ENCODE peak calls at places on chromosome 21, in nine cellular contexts. I, L, A, D, X, H, C, E and S are unnamed samples.

GRCh38 chr21:35540950-35541632 is 492.0 kb upstream of the RUNX1 start:
- DNase-seq in E (no peak), L (no peak), I (no peak), H (no peak), X (no peak), A (no peak), D (no peak), C (no peak), S (no peak)

GRCh38 chr21:28018741-28019669 is 973.7 kb downstream of the LTN1 start:
- DNase-seq in E (peak; percentile 55), I (no peak), D (peak; percentile 9), X (peak; percentile 14), A (no peak), C (no peak), L (no peak), H (no peak), S (no peak)

GRCh38 chr21:41951876-41952567 is 1.8 kb downstream of the C2CD2 start:
- DNase-seq in D (peak; percentile 70), C (no peak), I (no peak), E (no peak), X (no peak), L (no peak), A (no peak), H (no peak), S (no peak)

GRCh38 chr21:44325386-44326271 is 13.6 kb downstream of the CFAP410 start:
- DNase-seq in A (no peak), D (no peak), L (no peak), I (no peak), H (no peak), C (no peak), E (no peak), X (no peak), S (no peak)

GRCh38 chr21:25283720-25284119 is 323.6 kb downstream of the MRPL39 start:
- DNase-seq in H (no peak), X (no peak), E (peak; percentile 62), L (no peak), D (peak; percentile 51), A (no peak), C (no peak), I (no peak), S (peak; percentile 1)

GRCh38 chr21:41877901-41878830 is 978 bp downstream of the PRDM15 start:
- DNase-seq in X (peak; percentile 77), D (peak; percentile 95), A (no peak), I (peak; percentile 44), E (peak; percentile 44), H (no peak), L (peak; percentile 21), C (peak; percentile 61), S (peak; percentile 23)

GRCh38 chr21:16590186-16590585 is 860.4 kb downstream of the USP25 start:
- DNase-seq in X (no peak), D (no peak), A (no peak), H (no peak), E (no peak), I (no peak), L (no peak), C (no peak), S (no peak)

GRCh38 chr21:27837933-27838332 is 871.0 kb upstream of the ADAMTS5 start:
- DNase-seq in I (peak; percentile 22), X (no peak), C (no peak), L (no peak), E (no peak), D (no peak), A (no peak), H (no peak), S (no peak)

DNA sequence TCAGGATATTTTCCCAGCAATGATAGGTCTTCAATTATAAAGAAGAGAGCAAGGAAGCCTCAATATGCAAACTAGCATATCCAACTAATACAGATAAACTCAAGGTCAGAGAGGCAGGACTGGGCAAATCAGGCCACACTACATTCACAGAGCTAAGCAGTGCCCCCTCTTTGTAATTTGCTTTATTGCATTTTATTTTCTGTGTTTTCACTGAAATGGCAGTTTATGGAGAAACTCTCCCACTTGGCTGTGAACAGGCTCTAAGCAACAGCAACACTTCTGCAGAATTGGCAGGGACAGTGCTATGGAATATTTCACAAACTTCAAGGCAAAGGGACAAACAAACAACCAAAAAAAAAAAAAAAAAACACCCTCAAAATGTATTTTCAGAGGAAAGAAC is 93.4 kb upstream of the SOD1 start:
- DNase-seq in A (no peak), X (no peak), H (no peak), I (no peak), E (peak; percentile 38), D (no peak), C (no peak), L (no peak), S (no peak)
- TF ChIP-seq CTCF in A (no peak), X (no peak), H (peak; percentile 35), I (no peak), E (peak; percentile 41), D (peak; percentile 16), C (no peak), L (no peak), S (no peak)

GRCh38 chr21:46546799-46547198 is 58.1 kb downstream of the S100B start:
- DNase-seq in H (no peak), X (no peak), C (no peak), A (no peak), L (no peak), D (no peak), E (no peak), I (no peak), S (no peak)
- H3K36me3 ChIP-seq in H (peaks cover 21% of the 10 kb centered on the region), X (peaks cover 7% of the 10 kb centered on the region), C (peaks cover 37% of the 10 kb centered on the region), A (peaks cover 31% of the 10 kb centered on the region), L (peaks cover 20% of the 10 kb centered on the region), D (peaks cover 71% of the 10 kb centered on the region), E (peaks cover 25% of the 10 kb centered on the region), I (peaks cover 94% of the 10 kb centered on the region), S (peaks cover 24% of the 10 kb centered on the region)

GRCh38 chr21:33067457-33067856 is 2.5 kb upstream of the OLIG1 start:
- DNase-seq in X (no peak), I (no peak), E (no peak), C (no peak), D (no peak), H (no peak), A (no peak), L (no peak), S (no peak)

GRCh38 chr21:33069645-33069993 is 322 bp upstream of the OLIG1 start:
- DNase-seq in H (no peak), D (no peak), L (no peak), X (no peak), C (no peak), A (no peak), I (no peak), E (no peak), S (no peak)

GRCh38 chr21:33064623-33064996 is 5.3 kb upstream of the OLIG1 start:
- DNase-seq in D (no peak), X (no peak), L (no peak), I (no peak), H (no peak), E (no peak), C (no peak), A (no peak), S (no peak)

GRCh38 chr21:33069243-33069642 is 698 bp upstream of the OLIG1 start:
- DNase-seq in E (no peak), H (no peak), X (no peak), I (no peak), A (no peak), C (no peak), D (no peak), L (no peak), S (no peak)

GRCh38 chr21:33067045-33067444 is 2.9 kb upstream of the OLIG1 start:
- DNase-seq in I (no peak), H (no peak), C (no peak), X (no peak), L (no peak), D (no peak), A (no peak), E (no peak), S (no peak)
- H3K27me3 ChIP-seq in I (no peaks in the 10 kb centered on the region), H (peaks cover 18% of the 10 kb centered on the region), C (peaks cover 97% of the 10 kb centered on the region), X (peaks cover 15% of the 10 kb centered on the region), L (peaks cover 17% of the 10 kb centered on the region), D (peaks cover 81% of the 10 kb centered on the region), A (peaks cover 82% of the 10 kb centered on the region), E (peaks cover 68% of the 10 kb centered on the region), S (peaks cover 30% of the 10 kb centered on the region)

DNA sequence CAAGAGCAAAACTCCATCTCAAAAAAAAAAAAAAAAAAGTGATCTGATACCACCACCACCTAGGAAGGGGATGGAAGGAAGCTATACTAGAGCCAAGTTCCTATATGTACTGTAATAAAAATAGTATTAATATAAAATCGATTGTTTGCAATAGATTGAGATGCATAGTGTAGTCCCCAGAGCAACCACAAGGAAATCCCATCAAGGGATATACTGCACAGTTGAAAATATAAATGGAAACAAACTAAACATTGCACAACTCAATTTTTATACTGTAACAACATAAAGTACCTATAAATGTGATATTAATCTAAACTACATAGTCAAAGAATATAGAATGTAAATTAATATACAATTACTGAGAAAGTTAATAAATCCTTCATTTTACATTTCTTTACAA is 20.9 kb upstream of the PSMG1 start:
- DNase-seq in X (no peak), A (no peak), I (no peak), D (no peak), E (no peak), L (no peak), C (no peak), H (no peak), S (no peak)
- TF ChIP-seq CTCF in X (no peak), A (no peak), I (no peak), D (peak; percentile 17), E (no peak), L (peak; percentile 29), C (no peak), H (no peak), S (no peak)